ENCODE peak calls at places on chromosomes 5 and 9, in eight cellular contexts. One of them, this sample, is unnamed.

GRCh38 chr5:36079200-36079761 is 12.6 kb upstream of the UGT3A2 start:
- DNase-seq in NCI-H446 treated with DMSO at 0.1 percent for 48 hours: peak
- DNase-seq in activated T-helper 2 cell treated with anti-CD3 and anti-CD28 coated beads, Interferon-gamma antibody, Interleukin-2, Interleukin-4, amounts not matched to agents 10 μg/mL and 5 μg/mL and 100 μg/mL, durations not matched to agents 14 hours and 24 hours and 36 hours: no peak
- DNase-seq in LoVo: peak
- DNase-seq in lung: no peak
- DNase-seq in aorta: no peak
- DNase-seq in stomach: no peak
- DNase-seq in activated naive CD4-positive, alpha-beta T cell: no peak
- DNase-seq in this sample: no peak

GRCh38 chr9:137743695-137744094 is 124.9 kb downstream of the EHMT1 start:
- DNase-seq in NCI-H446 treated with DMSO at 0.1 percent for 48 hours: no peak
- DNase-seq in activated T-helper 2 cell treated with anti-CD3 and anti-CD28 coated beads, Interferon-gamma antibody, Interleukin-2, Interleukin-4, amounts not matched to agents 10 μg/mL and 5 μg/mL and 100 μg/mL, durations not matched to agents 14 hours and 24 hours and 36 hours: no peak
- DNase-seq in LoVo: no peak
- DNase-seq in lung: no peak
- DNase-seq in aorta: no peak
- DNase-seq in stomach: no peak
- DNase-seq in activated naive CD4-positive, alpha-beta T cell: no peak
- DNase-seq in this sample: no peak

GRCh38 chr5:124876564-124876963 is 130.1 kb upstream of the ZNF608 start:
- DNase-seq in NCI-H446 treated with DMSO at 0.1 percent for 48 hours: no peak
- DNase-seq in activated T-helper 2 cell treated with anti-CD3 and anti-CD28 coated beads, Interferon-gamma antibody, Interleukin-2, Interleukin-4, amounts not matched to agents 10 μg/mL and 5 μg/mL and 100 μg/mL, durations not matched to agents 14 hours and 24 hours and 36 hours: no peak
- DNase-seq in LoVo: no peak
- DNase-seq in lung: no peak
- DNase-seq in aorta: no peak
- DNase-seq in stomach: no peak
- DNase-seq in activated naive CD4-positive, alpha-beta T cell: no peak
- DNase-seq in this sample: no peak

GRCh38 chr9:128540630-128541355 is 11.6 kb upstream of the SPTAN1 start:
- DNase-seq in NCI-H446 treated with DMSO at 0.1 percent for 48 hours: no peak
- DNase-seq in activated T-helper 2 cell treated with anti-CD3 and anti-CD28 coated beads, Interferon-gamma antibody, Interleukin-2, Interleukin-4, amounts not matched to agents 10 μg/mL and 5 μg/mL and 100 μg/mL, durations not matched to agents 14 hours and 24 hours and 36 hours: no peak
- DNase-seq in LoVo: no peak
- DNase-seq in lung: no peak
- DNase-seq in aorta: no peak
- DNase-seq in stomach: no peak
- DNase-seq in activated naive CD4-positive, alpha-beta T cell: no peak
- DNase-seq in this sample: no peak

GRCh38 chr5:126516133-126516532 is 78.9 kb downstream of the ALDH7A1 start:
- DNase-seq in NCI-H446 treated with DMSO at 0.1 percent for 48 hours: peak
- DNase-seq in activated T-helper 2 cell treated with anti-CD3 and anti-CD28 coated beads, Interferon-gamma antibody, Interleukin-2, Interleukin-4, amounts not matched to agents 10 μg/mL and 5 μg/mL and 100 μg/mL, durations not matched to agents 14 hours and 24 hours and 36 hours: no peak
- DNase-seq in LoVo: no peak
- DNase-seq in lung: no peak
- DNase-seq in aorta: no peak
- DNase-seq in stomach: no peak
- DNase-seq in activated naive CD4-positive, alpha-beta T cell: no peak
- DNase-seq in this sample: no peak

GRCh38 chr5:91212336-91213092 is 170.6 kb downstream of the ARRDC3 start:
- DNase-seq in NCI-H446 treated with DMSO at 0.1 percent for 48 hours: peak
- DNase-seq in activated T-helper 2 cell treated with anti-CD3 and anti-CD28 coated beads, Interferon-gamma antibody, Interleukin-2, Interleukin-4, amounts not matched to agents 10 μg/mL and 5 μg/mL and 100 μg/mL, durations not matched to agents 14 hours and 24 hours and 36 hours: no peak
- DNase-seq in LoVo: peak
- DNase-seq in lung: no peak
- DNase-seq in aorta: peak
- DNase-seq in stomach: no peak
- DNase-seq in activated naive CD4-positive, alpha-beta T cell: no peak
- DNase-seq in this sample: peak

GRCh38 chr5:9657819-9658218 is 27.7 kb upstream of the TAS2R1 start:
- DNase-seq in NCI-H446 treated with DMSO at 0.1 percent for 48 hours: no peak
- DNase-seq in activated T-helper 2 cell treated with anti-CD3 and anti-CD28 coated beads, Interferon-gamma antibody, Interleukin-2, Interleukin-4, amounts not matched to agents 10 μg/mL and 5 μg/mL and 100 μg/mL, durations not matched to agents 14 hours and 24 hours and 36 hours: no peak
- DNase-seq in LoVo: no peak
- DNase-seq in lung: no peak
- DNase-seq in aorta: no peak
- DNase-seq in stomach: no peak
- DNase-seq in activated naive CD4-positive, alpha-beta T cell: no peak
- DNase-seq in this sample: no peak

GRCh38 chr9:133728856-133729645 is 9.1 kb downstream of the SARDH start:
- DNase-seq in NCI-H446 treated with DMSO at 0.1 percent for 48 hours: no peak
- DNase-seq in activated T-helper 2 cell treated with anti-CD3 and anti-CD28 coated beads, Interferon-gamma antibody, Interleukin-2, Interleukin-4, amounts not matched to agents 10 μg/mL and 5 μg/mL and 100 μg/mL, durations not matched to agents 14 hours and 24 hours and 36 hours: no peak
- DNase-seq in LoVo: no peak
- DNase-seq in lung: peak
- DNase-seq in aorta: no peak
- DNase-seq in stomach: peak
- DNase-seq in activated naive CD4-positive, alpha-beta T cell: no peak
- DNase-seq in this sample: peak

GRCh38 chr9:35912791-35913400 is 3.6 kb downstream of the SPAAR start:
- DNase-seq in NCI-H446 treated with DMSO at 0.1 percent for 48 hours: no peak
- DNase-seq in activated T-helper 2 cell treated with anti-CD3 and anti-CD28 coated beads, Interferon-gamma antibody, Interleukin-2, Interleukin-4, amounts not matched to agents 10 μg/mL and 5 μg/mL and 100 μg/mL, durations not matched to agents 14 hours and 24 hours and 36 hours: no peak
- DNase-seq in LoVo: no peak
- DNase-seq in lung: peak
- DNase-seq in aorta: no peak
- DNase-seq in stomach: no peak
- DNase-seq in activated naive CD4-positive, alpha-beta T cell: no peak
- DNase-seq in this sample: no peak

GRCh38 chr5:23675456-23675855 is 168.0 kb downstream of the PRDM9 start:
- DNase-seq in NCI-H446 treated with DMSO at 0.1 percent for 48 hours: peak
- DNase-seq in activated T-helper 2 cell treated with anti-CD3 and anti-CD28 coated beads, Interferon-gamma antibody, Interleukin-2, Interleukin-4, amounts not matched to agents 10 μg/mL and 5 μg/mL and 100 μg/mL, durations not matched to agents 14 hours and 24 hours and 36 hours: no peak
- DNase-seq in LoVo: no peak
- DNase-seq in lung: no peak
- DNase-seq in aorta: no peak
- DNase-seq in stomach: no peak
- DNase-seq in activated naive CD4-positive, alpha-beta T cell: no peak
- DNase-seq in this sample: no peak

GRCh38 chr5:54326662-54327145 is 16.3 kb upstream of the ARL15 start:
- DNase-seq in NCI-H446 treated with DMSO at 0.1 percent for 48 hours: no peak
- DNase-seq in activated T-helper 2 cell treated with anti-CD3 and anti-CD28 coated beads, Interferon-gamma antibody, Interleukin-2, Interleukin-4, amounts not matched to agents 10 μg/mL and 5 μg/mL and 100 μg/mL, durations not matched to agents 14 hours and 24 hours and 36 hours: no peak
- DNase-seq in LoVo: no peak
- DNase-seq in lung: no peak
- DNase-seq in aorta: no peak
- DNase-seq in stomach: no peak
- DNase-seq in activated naive CD4-positive, alpha-beta T cell: no peak
- DNase-seq in this sample: no peak

GRCh38 chr5:137995077-137995746 is 37.7 kb downstream of the FAM13B start:
- DNase-seq in NCI-H446 treated with DMSO at 0.1 percent for 48 hours: peak
- DNase-seq in activated T-helper 2 cell treated with anti-CD3 and anti-CD28 coated beads, Interferon-gamma antibody, Interleukin-2, Interleukin-4, amounts not matched to agents 10 μg/mL and 5 μg/mL and 100 μg/mL, durations not matched to agents 14 hours and 24 hours and 36 hours: no peak
- DNase-seq in LoVo: no peak
- DNase-seq in lung: no peak
- DNase-seq in aorta: no peak
- DNase-seq in stomach: no peak
- DNase-seq in activated naive CD4-positive, alpha-beta T cell: no peak
- DNase-seq in this sample: no peak

GRCh38 chr5:83097582-83098265 is 20.4 kb downstream of the XRCC4 start:
- DNase-seq in NCI-H446 treated with DMSO at 0.1 percent for 48 hours: no peak
- DNase-seq in activated T-helper 2 cell treated with anti-CD3 and anti-CD28 coated beads, Interferon-gamma antibody, Interleukin-2, Interleukin-4, amounts not matched to agents 10 μg/mL and 5 μg/mL and 100 μg/mL, durations not matched to agents 14 hours and 24 hours and 36 hours: no peak
- DNase-seq in LoVo: no peak
- DNase-seq in lung: no peak
- DNase-seq in aorta: no peak
- DNase-seq in stomach: no peak
- DNase-seq in activated naive CD4-positive, alpha-beta T cell: no peak
- DNase-seq in this sample: no peak